ENCODE peak calls at places on chromosomes 6 and 20, in six cellular contexts. H is CD8-positive, alpha-beta T cell; X is H1; C is effector memory CD4-positive, alpha-beta T cell; U is body of pancreas; J is fibroblast of lung. K is an unnamed sample.

GRCh38 chr6:119346450-119346849 is 3.1 kb downstream of the MAN1A1 start:
- DNase-seq in H (no peak), X (no peak), C (no peak), U (no peak), J (no peak), K (no peak)

GRCh38 chr20:47727170-47727880 is 58.0 kb downstream of the SULF2 start:
- DNase-seq in H (peak; percentile 79), X (no peak), C (peak; percentile 32), U (no peak), J (no peak), K (no peak)

GRCh38 chr6:36025260-36025931 is 955 bp upstream of the SLC26A8 start:
- DNase-seq in H (no peak), X (no peak), C (no peak), U (no peak), J (peak; percentile 43), K (no peak)

GRCh38 chr20:46062621-46063020 is 27.1 kb downstream of the NCOA5 start:
- DNase-seq in H (no peak), X (no peak), C (no peak), U (no peak), J (no peak), K (no peak)

GRCh38 chr20:58389324-58389967 is 417 bp downstream of the VAPB start:
- DNase-seq in H (no peak), X (no peak), C (peak; percentile 30), U (peak; percentile 47), J (peak; percentile 31), K (peak; percentile 69)

GRCh38 chr6:157203764-157204163 is 119.6 kb downstream of the TMEM242 start:
- DNase-seq in H (no peak), X (no peak), C (no peak), U (no peak), J (no peak), K (no peak)

GRCh38 chr20:1177680-1178079 is 7.1 kb downstream of the TMEM74B start:
- DNase-seq in H (no peak), X (peak; percentile 29), C (no peak), U (no peak), J (no peak), K (no peak)

GRCh38 chr6:169337881-169338445 is 84.3 kb upstream of the THBS2 start:
- DNase-seq in H (no peak), X (no peak), C (no peak), U (no peak), J (no peak), K (no peak)

GRCh38 chr6:158033077-158033750 is 51.6 kb downstream of the SYNJ2 start:
- DNase-seq in H (no peak), X (no peak), C (no peak), U (no peak), J (no peak), K (no peak)

GRCh38 chr6:117451607-117452164 is 25.9 kb upstream of the ROS1 start:
- DNase-seq in H (no peak), X (no peak), C (no peak), U (no peak), J (peak; percentile 51), K (no peak)

GRCh38 chr6:13687917-13688351 is 23.7 kb downstream of the RANBP9 start:
- DNase-seq in H (no peak), X (no peak), C (no peak), U (no peak), J (no peak), K (no peak)

GRCh38 chr20:31860431-31861345 is 9.6 kb downstream of the DUSP15 start:
- DNase-seq in H (no peak), X (no peak), C (no peak), U (peak; percentile 53), J (no peak), K (peak; percentile 44)

GRCh38 chr6:26501482-26501986 is 1.4 kb downstream of the BTN1A1 start:
- DNase-seq in H (peak; percentile 66), X (peak; percentile 7), C (no peak), U (peak; percentile 24), J (peak; percentile 14), K (no peak)

GRCh38 chr6:53492860-53493634 is 51.9 kb downstream of the GCLC start:
- DNase-seq in H (no peak), X (no peak), C (no peak), U (peak; percentile 33), J (peak; percentile 77), K (no peak)

GRCh38 chr6:67683960-67684359 is 951.1 kb upstream of the ADGRB3 start:
- DNase-seq in H (no peak), X (no peak), C (no peak), U (no peak), J (peak; percentile 73), K (no peak)

GRCh38 chr20:26163890-26164289 is 467.2 kb upstream of the ZNF337 start:
- DNase-seq in H (no peak), X (no peak), C (no peak), U (no peak), J (peak; percentile 33), K (peak; percentile 32)

GRCh38 chr6:32148289-32148688 is 3.5 kb downstream of the PRRT1 start:
- DNase-seq in H (no peak), X (no peak), C (no peak), U (no peak), J (no peak), K (no peak)

GRCh38 chr20:52033313-52033712 is 158.3 kb downstream of the ZFP64 start:
- DNase-seq in H (no peak), X (no peak), C (no peak), U (no peak), J (no peak), K (peak; percentile 20)

GRCh38 chr20:44909872-44910689 is at the start of gene PABPC1L:
- DNase-seq in H (peak; percentile 84), X (peak; percentile 87), C (peak; percentile 53), U (peak; percentile 89), J (peak; percentile 48), K (peak; percentile 78)

GRCh38 chr6:155126727-155127439 is 131.8 kb downstream of the TIAM2 start:
- DNase-seq in H (no peak), X (no peak), C (no peak), U (no peak), J (peak; percentile 59), K (peak; percentile 96)

GRCh38 chr6:11586574-11586973 is 49.0 kb downstream of the TMEM170B start:
- DNase-seq in H (no peak), X (no peak), C (no peak), U (no peak), J (peak; percentile 66), K (peak; percentile 26)

GRCh38 chr6:113363866-113364265 is 493.3 kb upstream of the MARCKS start:
- DNase-seq in H (no peak), X (no peak), C (no peak), U (no peak), J (no peak), K (no peak)
- H3K4me3 ChIP-seq in H (no peak overlapping the region), X (no peak overlapping the region), C (no peak overlapping the region), U (no peak overlapping the region), J (no peak overlapping the region), K (no peak overlapping the region)

GRCh38 chr20:63568986-63569949 is 4.8 kb downstream of the HELZ2 start:
- DNase-seq in H (no peak), X (no peak), C (no peak), U (no peak), J (no peak), K (peak; percentile 77)

GRCh38 chr20:63566395-63567131 is 7.5 kb downstream of the HELZ2 start:
- DNase-seq in H (no peak), X (no peak), C (no peak), U (peak; percentile 70), J (no peak), K (no peak)

GRCh38 chr20:63568170-63568981 is 5.7 kb downstream of the HELZ2 start:
- DNase-seq in H (no peak), X (no peak), C (no peak), U (no peak), J (no peak), K (no peak)

GRCh38 chr20:63567132-63567381 is 7.0 kb downstream of the HELZ2 start:
- DNase-seq in H (no peak), X (no peak), C (no peak), U (no peak), J (no peak), K (no peak)

DNA sequence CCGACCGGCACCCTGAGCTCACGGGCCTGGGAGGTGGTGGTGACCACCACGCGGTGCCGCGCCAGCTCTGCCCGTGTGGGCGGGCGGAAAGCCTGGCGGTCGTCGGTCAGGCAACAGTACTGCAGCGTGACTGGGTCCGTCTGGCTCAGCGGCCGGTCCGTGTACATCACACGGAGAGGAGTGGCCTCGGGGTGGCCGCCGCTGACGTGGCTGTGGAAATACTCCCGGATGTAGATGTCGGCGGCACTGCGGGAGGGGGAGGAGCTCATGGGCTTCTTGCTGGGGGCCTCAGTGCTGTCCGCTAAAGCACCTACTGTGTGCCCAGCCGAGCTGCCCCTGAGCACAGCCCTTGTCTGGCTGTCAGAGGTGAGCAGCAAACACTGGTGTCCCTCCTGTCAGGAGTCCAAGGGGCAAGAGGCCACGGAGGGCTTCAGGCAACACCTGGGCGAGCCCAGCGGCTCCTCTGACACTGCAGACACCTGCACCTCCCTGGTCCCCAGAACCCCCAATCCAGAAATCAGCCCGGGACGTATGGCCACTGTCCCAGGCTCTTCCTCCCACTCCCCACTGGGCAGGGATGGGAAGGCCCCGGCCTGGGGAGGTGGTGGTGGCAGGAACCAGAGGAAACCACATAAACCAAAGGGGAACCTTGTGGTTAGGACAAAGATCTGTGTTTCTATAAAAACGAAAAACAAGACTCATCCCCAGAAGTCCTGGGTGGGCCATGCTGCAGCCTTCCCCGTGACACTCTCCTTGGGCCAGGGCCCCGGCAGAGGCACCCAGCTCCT is 6.5 kb downstream of the HELZ2 start:
- DNase-seq in H (peak; percentile 72), X (no peak), C (peak; percentile 50), U (no peak), J (no peak), K (no peak)
- H3K36me3 ChIP-seq in H (no peaks in the 10 kb centered on the region), X (no peaks in the 10 kb centered on the region), C (peaks cover 29% of the 10 kb centered on the region), U (no peaks in the 10 kb centered on the region), J (peaks cover 19% of the 10 kb centered on the region), K (no peaks in the 10 kb centered on the region)

GRCh38 chr6:148789991-148790390 is 43.2 kb downstream of the UST start:
- DNase-seq in H (no peak), X (no peak), C (no peak), U (no peak), J (no peak), K (no peak)
- H3K27ac ChIP-seq in H (no peak overlapping the region), X (no peak overlapping the region), C (no peak overlapping the region), U (no peak overlapping the region), J (no peak overlapping the region), K (no peak overlapping the region)

GRCh38 chr6:33317668-33318425 is at the start of gene ZBTB22:
- DNase-seq in H (peak; percentile 96), X (peak; percentile 95), C (peak; percentile 93), U (peak; percentile 100), J (peak; percentile 99), K (peak; percentile 99)

GRCh38 chr6:33318426-33319073 is 1.0 kb upstream of the ZBTB22 start:
- DNase-seq in H (no peak), X (no peak), C (no peak), U (no peak), J (no peak), K (no peak)

GRCh38 chr6:33320315-33321181 is 3.0 kb upstream of the ZBTB22 start:
- DNase-seq in H (no peak), X (no peak), C (no peak), U (peak; percentile 74), J (peak; percentile 94), K (no peak)

GRCh38 chr6:33321227-33321626 is 3.7 kb upstream of the ZBTB22 start:
- DNase-seq in H (no peak), X (no peak), C (no peak), U (no peak), J (no peak), K (no peak)

DNA sequence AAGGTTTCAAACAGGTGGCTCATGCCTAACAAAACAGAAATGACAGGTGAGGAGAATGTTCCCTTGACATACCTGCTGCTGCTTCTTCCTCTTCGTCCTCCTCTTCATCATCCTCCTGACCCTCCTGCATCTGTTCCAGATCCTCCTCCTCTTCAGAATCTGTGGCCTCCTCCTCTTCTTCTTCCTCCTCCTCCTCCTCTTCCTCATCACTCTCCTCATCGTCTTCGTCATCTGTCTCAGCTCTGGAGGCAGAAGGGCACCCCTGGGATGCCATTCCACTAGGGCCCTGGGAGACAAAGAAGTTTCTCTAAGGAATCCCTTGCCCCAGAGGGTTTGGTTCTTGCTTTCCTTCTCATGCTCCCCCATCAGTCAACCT is 2.4 kb upstream of the ZBTB22 start:
- DNase-seq in H (no peak), X (no peak), C (no peak), U (no peak), J (no peak), K (no peak)
- H3K4me3 ChIP-seq in H (no peak overlapping the region), X (no peak overlapping the region), C (no peak overlapping the region), U (no peak overlapping the region), J (peak overlapping the region; percentile 7), K (no peak overlapping the region)